ENCODE peak calls at places on chromosome 13, in five cellular contexts. One of them, this sample, is unnamed.

GRCh38 chr13:80082396-80083096 is 258.4 kb downstream of the SPRY2 start:
- DNase-seq in tibial artery: no peak
- DNase-seq in foreskin fibroblast: peak; percentile 66
- DNase-seq in fibroblast of pulmonary artery: peak; percentile 50
- DNase-seq in AG04450: no peak
- DNase-seq in this sample: peak; percentile 29

GRCh38 chr13:44908266-44908665 is 81.0 kb downstream of the NUFIP1 start:
- DNase-seq in tibial artery: no peak
- DNase-seq in foreskin fibroblast: no peak
- DNase-seq in fibroblast of pulmonary artery: no peak
- DNase-seq in AG04450: no peak
- DNase-seq in this sample: no peak

GRCh38 chr13:99273128-99273527 is 14.9 kb upstream of the GPR18 start:
- DNase-seq in tibial artery: no peak
- DNase-seq in foreskin fibroblast: no peak
- DNase-seq in fibroblast of pulmonary artery: no peak
- DNase-seq in AG04450: no peak
- DNase-seq in this sample: no peak

GRCh38 chr13:38868870-38869269 is 121.8 kb downstream of the STOML3 start:
- DNase-seq in tibial artery: no peak
- DNase-seq in foreskin fibroblast: no peak
- DNase-seq in fibroblast of pulmonary artery: no peak
- DNase-seq in AG04450: no peak
- DNase-seq in this sample: no peak

GRCh38 chr13:36298535-36299068 is 988 bp upstream of the CCDC169 start:
- DNase-seq in tibial artery: no peak
- DNase-seq in foreskin fibroblast: no peak
- DNase-seq in fibroblast of pulmonary artery: no peak
- DNase-seq in AG04450: no peak
- DNase-seq in this sample: peak; percentile 11

GRCh38 chr13:98098511-98098910 is 44.4 kb upstream of the FARP1 start:
- DNase-seq in tibial artery: no peak
- DNase-seq in foreskin fibroblast: peak; percentile 24
- DNase-seq in fibroblast of pulmonary artery: peak; percentile 13
- DNase-seq in AG04450: peak; percentile 23
- DNase-seq in this sample: no peak

GRCh38 chr13:44758595-44759221 is 182.6 kb upstream of the TSC22D1 start:
- DNase-seq in tibial artery: no peak
- DNase-seq in foreskin fibroblast: peak; percentile 81
- DNase-seq in fibroblast of pulmonary artery: peak; percentile 86
- DNase-seq in AG04450: peak; percentile 87
- DNase-seq in this sample: peak; percentile 73

GRCh38 chr13:18943273-18943672 is 238.4 kb downstream of the TUBA3C start:
- DNase-seq in tibial artery: no peak
- DNase-seq in foreskin fibroblast: no peak
- DNase-seq in fibroblast of pulmonary artery: no peak
- DNase-seq in AG04450: no peak
- DNase-seq in this sample: no peak

GRCh38 chr13:44146162-44146561 is 227.5 kb upstream of the SERP2 start:
- DNase-seq in tibial artery: no peak
- DNase-seq in foreskin fibroblast: no peak
- DNase-seq in fibroblast of pulmonary artery: no peak
- DNase-seq in AG04450: no peak
- DNase-seq in this sample: no peak

GRCh38 chr13:90511903-90512302 is 835.6 kb upstream of the MIR17HG start:
- DNase-seq in tibial artery: no peak
- DNase-seq in foreskin fibroblast: no peak
- DNase-seq in fibroblast of pulmonary artery: no peak
- DNase-seq in AG04450: no peak
- DNase-seq in this sample: no peak

GRCh38 chr13:36124236-36124822 is 6.9 kb downstream of the DCLK1 start:
- DNase-seq in tibial artery: no peak
- DNase-seq in foreskin fibroblast: no peak
- DNase-seq in fibroblast of pulmonary artery: peak; percentile 86
- DNase-seq in AG04450: no peak
- DNase-seq in this sample: peak; percentile 89

GRCh38 chr13:51125495-51126226 is 14.6 kb upstream of the C13orf42 start:
- DNase-seq in tibial artery: peak; percentile 45
- DNase-seq in foreskin fibroblast: peak; percentile 35
- DNase-seq in fibroblast of pulmonary artery: peak; percentile 68
- DNase-seq in AG04450: peak; percentile 26
- DNase-seq in this sample: peak; percentile 23

GRCh38 chr13:72399351-72399750 is 328.1 kb downstream of the MZT1 start:
- DNase-seq in tibial artery: no peak
- DNase-seq in foreskin fibroblast: no peak
- DNase-seq in fibroblast of pulmonary artery: no peak
- DNase-seq in AG04450: no peak
- DNase-seq in this sample: no peak

GRCh38 chr13:21069561-21070004 is 8.2 kb upstream of the LATS2 start:
- DNase-seq in tibial artery: peak; percentile 56
- DNase-seq in foreskin fibroblast: peak; percentile 90
- DNase-seq in fibroblast of pulmonary artery: peak; percentile 98
- DNase-seq in AG04450: peak; percentile 88
- DNase-seq in this sample: peak; percentile 82

GRCh38 chr13:26255717-26256277 is 1.9 kb downstream of the CDK8 start:
- DNase-seq in tibial artery: no peak
- DNase-seq in foreskin fibroblast: no peak
- DNase-seq in fibroblast of pulmonary artery: peak; percentile 20
- DNase-seq in AG04450: no peak
- DNase-seq in this sample: no peak
- TF ChIP-seq CTCF in tibial artery: no peak
- TF ChIP-seq CTCF in foreskin fibroblast: peak; percentile 23
- TF ChIP-seq CTCF in fibroblast of pulmonary artery: peak; percentile 51
- TF ChIP-seq CTCF in AG04450: peak; percentile 49
- TF ChIP-seq CTCF in this sample: peak; percentile 33

DNA sequence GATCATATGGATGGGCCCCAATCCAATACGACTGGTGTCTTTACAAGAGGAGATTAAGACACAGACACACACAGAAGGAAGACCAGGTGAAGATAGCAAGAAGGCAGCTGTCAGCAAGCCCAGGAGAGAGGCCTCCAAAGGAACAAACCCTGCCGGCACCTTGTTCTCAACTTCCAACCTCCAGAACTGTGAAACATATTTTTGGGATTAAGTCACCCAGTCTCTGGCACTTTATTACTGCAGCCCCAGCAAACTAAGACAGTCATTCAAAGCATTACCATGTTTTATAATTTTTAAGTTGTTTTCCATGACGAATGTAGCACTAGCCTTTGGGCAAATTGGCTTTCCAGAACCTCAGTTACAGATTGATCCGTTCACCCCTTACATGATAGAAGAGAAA is 11.3 kb downstream of the STARD13 start:
- DNase-seq in tibial artery: no peak
- DNase-seq in foreskin fibroblast: no peak
- DNase-seq in fibroblast of pulmonary artery: no peak
- DNase-seq in AG04450: no peak
- DNase-seq in this sample: no peak
- H3K4me3 ChIP-seq in tibial artery: no peak overlapping the region
- H3K4me3 ChIP-seq in foreskin fibroblast: no peak overlapping the region
- H3K4me3 ChIP-seq in fibroblast of pulmonary artery: no peak overlapping the region
- H3K4me3 ChIP-seq in AG04450: no peak overlapping the region
- H3K4me3 ChIP-seq in this sample: no peak overlapping the region

GRCh38 chr13:31987535-31988170 is 43.9 kb upstream of the FRY start:
- DNase-seq in tibial artery: no peak
- DNase-seq in foreskin fibroblast: no peak
- DNase-seq in fibroblast of pulmonary artery: no peak
- DNase-seq in AG04450: no peak
- DNase-seq in this sample: no peak
- TF ChIP-seq CTCF in tibial artery: no peak
- TF ChIP-seq CTCF in foreskin fibroblast: no peak
- TF ChIP-seq CTCF in fibroblast of pulmonary artery: no peak
- TF ChIP-seq CTCF in AG04450: no peak
- TF ChIP-seq CTCF in this sample: no peak

GRCh38 chr13:110702591-110703526 is 3.1 kb downstream of the CARS2 start:
- DNase-seq in tibial artery: no peak
- DNase-seq in foreskin fibroblast: no peak
- DNase-seq in fibroblast of pulmonary artery: peak; percentile 14
- DNase-seq in AG04450: no peak
- DNase-seq in this sample: no peak

GRCh38 chr13:110699148-110700145 is 6.5 kb downstream of the CARS2 start:
- DNase-seq in tibial artery: no peak
- DNase-seq in foreskin fibroblast: no peak
- DNase-seq in fibroblast of pulmonary artery: no peak
- DNase-seq in AG04450: no peak
- DNase-seq in this sample: no peak

GRCh38 chr13:110700186-110700585 is 5.7 kb downstream of the CARS2 start:
- DNase-seq in tibial artery: no peak
- DNase-seq in foreskin fibroblast: no peak
- DNase-seq in fibroblast of pulmonary artery: no peak
- DNase-seq in AG04450: no peak
- DNase-seq in this sample: no peak

GRCh38 chr13:110705356-110705825 is 525 bp downstream of the CARS2 start:
- DNase-seq in tibial artery: no peak
- DNase-seq in foreskin fibroblast: no peak
- DNase-seq in fibroblast of pulmonary artery: no peak
- DNase-seq in AG04450: no peak
- DNase-seq in this sample: no peak

GRCh38 chr13:110702089-110702488 is 3.8 kb downstream of the CARS2 start:
- DNase-seq in tibial artery: no peak
- DNase-seq in foreskin fibroblast: no peak
- DNase-seq in fibroblast of pulmonary artery: no peak
- DNase-seq in AG04450: no peak
- DNase-seq in this sample: no peak
- H3K4me3 ChIP-seq in tibial artery: no peak overlapping the region
- H3K4me3 ChIP-seq in foreskin fibroblast: no peak overlapping the region
- H3K4me3 ChIP-seq in fibroblast of pulmonary artery: no peak overlapping the region
- H3K4me3 ChIP-seq in AG04450: no peak overlapping the region
- H3K4me3 ChIP-seq in this sample: no peak overlapping the region

GRCh38 chr13:23715092-23715761 is 145.0 kb downstream of the TNFRSF19 start:
- DNase-seq in tibial artery: no peak
- DNase-seq in foreskin fibroblast: no peak
- DNase-seq in fibroblast of pulmonary artery: no peak
- DNase-seq in AG04450: no peak
- DNase-seq in this sample: no peak

GRCh38 chr13:23711355-23711754 is 141.1 kb downstream of the TNFRSF19 start:
- DNase-seq in tibial artery: no peak
- DNase-seq in foreskin fibroblast: no peak
- DNase-seq in fibroblast of pulmonary artery: no peak
- DNase-seq in AG04450: no peak
- DNase-seq in this sample: no peak

GRCh38 chr13:23714672-23715071 is 144.5 kb downstream of the TNFRSF19 start:
- DNase-seq in tibial artery: no peak
- DNase-seq in foreskin fibroblast: no peak
- DNase-seq in fibroblast of pulmonary artery: no peak
- DNase-seq in AG04450: no peak
- DNase-seq in this sample: no peak

GRCh38 chr13:23718916-23719470 is 148.8 kb downstream of the TNFRSF19 start:
- DNase-seq in tibial artery: no peak
- DNase-seq in foreskin fibroblast: no peak
- DNase-seq in fibroblast of pulmonary artery: no peak
- DNase-seq in AG04450: no peak
- DNase-seq in this sample: no peak

GRCh38 chr13:23715762-23716235 is 145.6 kb downstream of the TNFRSF19 start:
- DNase-seq in tibial artery: no peak
- DNase-seq in foreskin fibroblast: no peak
- DNase-seq in fibroblast of pulmonary artery: no peak
- DNase-seq in AG04450: no peak
- DNase-seq in this sample: no peak
- TF ChIP-seq CTCF in tibial artery: no peak
- TF ChIP-seq CTCF in foreskin fibroblast: no peak
- TF ChIP-seq CTCF in fibroblast of pulmonary artery: peak; percentile 20
- TF ChIP-seq CTCF in AG04450: no peak
- TF ChIP-seq CTCF in this sample: peak; percentile 11

DNA sequence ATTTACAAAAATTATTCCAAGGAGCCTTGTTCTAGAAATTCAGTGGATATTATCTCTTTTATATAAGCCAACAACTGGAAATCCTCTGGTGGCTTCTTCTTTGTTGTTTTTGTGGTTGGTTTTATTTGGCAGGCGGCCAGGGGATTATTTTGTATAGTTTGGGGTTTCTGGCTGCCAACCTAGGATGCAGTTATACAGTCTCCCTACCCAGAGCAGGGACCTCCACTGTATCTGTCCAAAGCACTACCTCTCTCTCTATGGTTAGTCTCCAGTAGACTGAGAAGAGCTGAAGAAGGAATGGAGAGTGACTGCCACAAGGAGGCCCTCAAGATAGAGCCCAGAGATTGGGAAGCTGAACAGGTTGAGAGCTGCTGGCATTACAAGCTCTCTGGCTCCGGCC is 80.2 kb downstream of the ZAR1L start:
- DNase-seq in tibial artery: no peak
- DNase-seq in foreskin fibroblast: no peak
- DNase-seq in fibroblast of pulmonary artery: peak; percentile 1
- DNase-seq in AG04450: no peak
- DNase-seq in this sample: no peak
- H3K4me3 ChIP-seq in tibial artery: no peak overlapping the region
- H3K4me3 ChIP-seq in foreskin fibroblast: no peak overlapping the region
- H3K4me3 ChIP-seq in fibroblast of pulmonary artery: no peak overlapping the region
- H3K4me3 ChIP-seq in AG04450: no peak overlapping the region
- H3K4me3 ChIP-seq in this sample: no peak overlapping the region

GRCh38 chr13:29266261-29266660 is 329.2 kb downstream of the SLC7A1 start:
- DNase-seq in tibial artery: no peak
- DNase-seq in foreskin fibroblast: no peak
- DNase-seq in fibroblast of pulmonary artery: no peak
- DNase-seq in AG04450: no peak
- DNase-seq in this sample: no peak
- TF ChIP-seq CTCF in tibial artery: no peak
- TF ChIP-seq CTCF in foreskin fibroblast: no peak
- TF ChIP-seq CTCF in fibroblast of pulmonary artery: no peak
- TF ChIP-seq CTCF in AG04450: no peak
- TF ChIP-seq CTCF in this sample: no peak

This sample was measured in astrocyte of the cerebellum.